ENCODE peak calls at places on chromosomes 12 and 14, in five cellular contexts. D is tibial artery; Q is fibroblast of lung; M is HCT116; V is CD4-positive, CD25-positive, alpha-beta regulatory T cell. E is an unnamed sample.

GRCh38 chr14:88044782-88045446 is 40.0 kb downstream of the GPR65 start:
- DNase-seq in D (no peak), Q (no peak), M (no peak), V (peak; percentile 48), E (no peak)

GRCh38 chr12:128708789-128709188 is 115.0 kb downstream of the SLC15A4 start:
- DNase-seq in D (no peak), Q (no peak), M (no peak), V (no peak), E (no peak)

GRCh38 chr12:105613269-105613668 is 282.8 kb downstream of the C12orf75 start:
- DNase-seq in D (no peak), Q (no peak), M (no peak), V (no peak), E (no peak)

GRCh38 chr12:124506145-124506831 is 61.1 kb downstream of the NCOR2 start:
- DNase-seq in D (peak; percentile 87), Q (no peak), M (no peak), V (no peak), E (peak; percentile 80)

GRCh38 chr14:26995301-26995700 is 397.5 kb upstream of the NOVA1 start:
- DNase-seq in D (no peak), Q (no peak), M (no peak), V (no peak), E (no peak)

GRCh38 chr12:43882578-43883178 is 46.8 kb downstream of the TMEM117 start:
- DNase-seq in D (no peak), Q (peak; percentile 81), M (peak; percentile 39), V (peak; percentile 67), E (peak; percentile 25)

GRCh38 chr12:5511644-5512584 is 80.0 kb downstream of the NTF3 start:
- DNase-seq in D (no peak), Q (peak; percentile 41), M (peak; percentile 18), V (no peak), E (no peak)

GRCh38 chr12:94272280-94272679 is 123.9 kb downstream of the PLXNC1 start:
- DNase-seq in D (no peak), Q (no peak), M (no peak), V (no peak), E (no peak)

GRCh38 chr12:2640709-2641108 is 154.1 kb upstream of the FKBP4 start:
- DNase-seq in D (peak; percentile 94), Q (peak; percentile 93), M (peak; percentile 81), V (no peak), E (no peak)

GRCh38 chr14:24699052-24699451 is 65.1 kb upstream of the GZMB start:
- DNase-seq in D (no peak), Q (no peak), M (no peak), V (peak; percentile 68), E (no peak)

GRCh38 chr14:67882973-67883372 is 63.4 kb downstream of the RAD51B start:
- DNase-seq in D (no peak), Q (no peak), M (no peak), V (no peak), E (peak; percentile 36)

GRCh38 chr12:87086118-87086891 is 830.1 kb upstream of the MGAT4C start:
- DNase-seq in D (no peak), Q (peak; percentile 31), M (no peak), V (no peak), E (no peak)

GRCh38 chr12:49093746-49094103 is 876 bp downstream of the DHH start:
- DNase-seq in D (no peak), Q (no peak), M (no peak), V (no peak), E (no peak)

GRCh38 chr12:124428136-124428791 is 133.4 kb downstream of the RFLNA start:
- DNase-seq in D (no peak), Q (peak; percentile 82), M (no peak), V (no peak), E (peak; percentile 71)

GRCh38 chr12:106865685-106866084 is 90.0 kb upstream of the TMEM263 start:
- DNase-seq in D (no peak), Q (no peak), M (no peak), V (no peak), E (no peak)

GRCh38 chr12:120538281-120539156 is 4.4 kb downstream of the RNF10 start:
- DNase-seq in D (peak; percentile 90), Q (peak; percentile 47), M (no peak), V (peak; percentile 53), E (peak; percentile 85)

GRCh38 chr14:54322668-54323380 is 74.0 kb upstream of the CDKN3 start:
- DNase-seq in D (no peak), Q (no peak), M (no peak), V (no peak), E (no peak)

GRCh38 chr14:63499701-63500250 is 43.4 kb downstream of the PPP2R5E start:
- DNase-seq in D (no peak), Q (peak; percentile 86), M (no peak), V (no peak), E (no peak)

GRCh38 chr14:76715927-76716200 is 45.4 kb upstream of the VASH1 start:
- DNase-seq in D (no peak), Q (no peak), M (no peak), V (no peak), E (no peak)

GRCh38 chr14:58243790-58244555 is 670 bp upstream of the PSMA3 start:
- DNase-seq in D (peak; percentile 59), Q (no peak), M (peak; percentile 26), V (no peak), E (peak; percentile 32)

GRCh38 chr14:68819260-68819691 is 26.4 kb upstream of the ZFP36L1 start:
- DNase-seq in D (no peak), Q (peak; percentile 63), M (peak; percentile 90), V (no peak), E (peak; percentile 81)

GRCh38 chr12:121214855-121215745 is 5.2 kb downstream of the P2RX4 start:
- DNase-seq in D (no peak), Q (peak; percentile 96), M (peak; percentile 75), V (no peak), E (no peak)

GRCh38 chr14:103209054-103209453 is 85.8 kb downstream of the TNFAIP2 start:
- DNase-seq in D (no peak), Q (no peak), M (no peak), V (no peak), E (no peak)
- H3K27ac ChIP-seq in D (no peak overlapping the region), Q (peak overlapping the region; percentile 83), M (no peak overlapping the region), V (no peak overlapping the region), E (no peak overlapping the region)

DNA sequence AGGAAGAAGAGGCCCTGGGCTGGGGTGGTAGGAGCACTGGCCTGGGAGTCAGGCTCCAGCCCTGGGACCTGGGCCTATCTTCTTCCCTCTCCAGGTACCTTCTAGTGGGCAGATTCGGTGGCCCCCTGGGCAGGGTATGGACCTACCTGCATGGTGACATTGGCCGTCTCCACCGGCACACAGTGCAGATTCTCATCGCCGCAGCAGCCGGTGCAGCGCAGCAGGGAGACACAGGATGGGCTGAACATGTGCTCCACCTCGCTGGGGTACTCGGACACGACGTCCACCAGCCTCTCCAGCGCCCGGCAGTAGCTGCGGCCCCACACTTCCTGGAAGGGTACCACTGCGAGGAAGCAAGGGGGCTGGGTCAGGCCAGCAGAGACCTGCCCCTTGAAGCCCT is 6.2 kb downstream of the PGF start:
- DNase-seq in D (no peak), Q (no peak), M (no peak), V (no peak), E (no peak)
- H3K4me1 ChIP-seq in D (no peaks in the 10 kb centered on the region), Q (peaks cover 3% of the 10 kb centered on the region), M (peaks cover 7% of the 10 kb centered on the region), V (peaks cover 6% of the 10 kb centered on the region), E (peaks cover 9% of the 10 kb centered on the region)

GRCh38 chr12:27651201-27651600 is 45.0 kb upstream of the REP15 start:
- DNase-seq in D (no peak), Q (no peak), M (no peak), V (no peak), E (no peak)
- H3K27ac ChIP-seq in D (no peak overlapping the region), Q (no peak overlapping the region), M (no peak overlapping the region), V (no peak overlapping the region), E (peak overlapping the region; percentile 17)

GRCh38 chr14:32947081-32947480 is 8.4 kb downstream of the NPAS3 start:
- DNase-seq in D (no peak), Q (no peak), M (no peak), V (no peak), E (no peak)

GRCh38 chr14:32950584-32950983 is 11.9 kb downstream of the NPAS3 start:
- DNase-seq in D (no peak), Q (no peak), M (no peak), V (no peak), E (no peak)

DNA sequence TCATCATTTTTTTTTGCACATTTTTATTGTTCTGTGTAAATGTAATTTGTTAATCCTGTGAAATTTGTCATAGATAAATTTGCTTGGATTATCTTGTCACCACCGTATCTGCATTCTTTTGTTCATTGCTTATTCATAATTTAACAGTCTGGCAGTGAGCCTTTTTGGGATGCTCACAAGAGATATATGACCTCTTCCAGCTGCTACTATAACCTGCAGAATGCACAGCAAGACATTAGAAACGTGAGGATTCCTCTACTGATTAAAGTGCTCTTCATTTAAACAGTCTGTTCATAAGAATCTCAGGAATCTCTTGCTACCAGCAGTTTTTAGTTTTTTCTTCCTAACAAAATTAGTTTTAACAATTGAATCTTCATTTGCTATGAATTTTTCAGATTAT is 9.1 kb downstream of the NPAS3 start:
- DNase-seq in D (no peak), Q (no peak), M (no peak), V (no peak), E (no peak)
- H3K4me1 ChIP-seq in D (no peaks in the 10 kb centered on the region), Q (no peaks in the 10 kb centered on the region), M (no peaks in the 10 kb centered on the region), V (no peaks in the 10 kb centered on the region), E (no peaks in the 10 kb centered on the region)

GRCh38 chr12:9757433-9758025 is 3.2 kb downstream of the CD69 start:
- DNase-seq in D (no peak), Q (no peak), M (no peak), V (peak; percentile 40), E (no peak)
- H3K27ac ChIP-seq in D (no peak overlapping the region), Q (no peak overlapping the region), M (no peak overlapping the region), V (peak overlapping the region; percentile 97), E (no peak overlapping the region)

DNA sequence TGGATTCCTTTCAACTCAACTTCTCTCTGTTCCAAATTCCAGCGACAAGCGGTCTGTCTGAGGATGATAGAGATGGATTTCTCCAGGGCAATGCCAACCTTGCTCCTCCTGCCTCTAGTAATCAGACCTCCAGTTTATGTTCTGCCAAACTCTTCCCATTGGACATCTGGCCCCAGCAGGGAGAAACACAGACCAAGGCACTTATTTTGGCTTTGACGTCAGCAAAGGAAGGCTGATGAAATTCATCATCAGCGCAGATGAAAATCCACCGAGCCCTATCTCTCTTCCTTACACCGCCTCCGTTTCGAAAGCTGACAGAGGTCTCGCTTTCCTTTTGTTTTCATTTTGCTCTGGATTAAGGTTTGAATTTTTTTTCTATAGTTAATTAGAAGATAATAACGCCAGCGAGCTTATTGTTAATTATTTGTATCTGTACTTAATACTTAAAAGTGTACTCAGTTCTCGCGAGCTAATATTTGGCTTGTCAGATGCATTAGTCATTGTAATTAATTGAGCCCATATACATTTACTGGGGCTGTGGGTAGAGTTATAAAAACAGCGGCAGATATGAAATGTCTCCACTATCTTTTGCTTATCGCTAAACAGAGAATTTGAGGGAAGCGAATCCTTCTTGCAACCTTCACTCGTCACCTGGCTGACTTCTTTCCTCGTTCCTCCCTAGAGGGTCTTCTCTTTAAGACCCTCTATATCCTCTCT is 35.9 kb upstream of the MED13L start:
- DNase-seq in D (no peak), Q (peak; percentile 33), M (no peak), V (no peak), E (no peak)
- H3K4me1 ChIP-seq in D (no peaks in the 10 kb centered on the region), Q (no peaks in the 10 kb centered on the region), M (peaks cover 7% of the 10 kb centered on the region), V (no peaks in the 10 kb centered on the region), E (no peaks in the 10 kb centered on the region)

GRCh38 chr14:23123419-23123818 is 4.4 kb upstream of the CEBPE start:
- DNase-seq in D (peak; percentile 80), Q (peak; percentile 19), M (no peak), V (no peak), E (no peak)
- H3K27ac ChIP-seq in D (no peak overlapping the region), Q (no peak overlapping the region), M (no peak overlapping the region), V (no peak overlapping the region), E (no peak overlapping the region)

GRCh38 chr14:30873308-30874119 is 845 bp upstream of the COCH start:
- DNase-seq in D (no peak), Q (no peak), M (no peak), V (no peak), E (no peak)
- H3K4me1 ChIP-seq in D (no peaks in the 10 kb centered on the region), Q (no peaks in the 10 kb centered on the region), M (peaks cover 18% of the 10 kb centered on the region), V (peaks cover 18% of the 10 kb centered on the region), E (peaks cover 19% of the 10 kb centered on the region)

E was measured in upper lobe of left lung.